ENCODE peak calls at places on chromosomes 11 and 22, in nine cellular contexts. Z is ovary, P is A549, K is tibial nerve, T is transverse colon, I is suprapubic skin, C is GM12878, V is esophagus muscularis mucosa, J is K562. U is an unnamed sample. For H3K4me1, the result is how much of the 10 kb centered on the place peaks cover.

GRCh38 chr11:120900642-120901041 is 123.3 kb upstream of the TBCEL start:
- DNase-seq in C (no peak), Z (no peak), I (no peak), J (no peak), T (no peak), P (no peak), K (no peak), V (no peak), U (no peak)

GRCh38 chr22:46934746-46935491 is 172.5 kb downstream of the TBC1D22A start:
- DNase-seq in T (peak), I (peak), V (no peak), Z (no peak), J (peak), C (peak), K (no peak), P (peak), U (no peak)

GRCh38 chr22:49403102-49403501 is 424.6 kb downstream of the BRD1 start:
- DNase-seq in C (no peak), T (no peak), K (no peak), I (peak), J (no peak), P (no peak), Z (no peak), V (no peak), U (peak)

GRCh38 chr22:41908409-41909289 is 6.2 kb downstream of the SHISA8 start:
- DNase-seq in P (no peak), J (no peak), Z (peak), V (no peak), I (no peak), K (no peak), C (no peak), T (no peak), U (no peak)

GRCh38 chr11:65663634-65664200 is 1.0 kb upstream of the RELA start:
- DNase-seq in Z (peak), J (peak), V (no peak), I (peak), T (peak), C (no peak), P (peak), K (peak), U (peak)

GRCh38 chr11:29343465-29344333 is 673.1 kb downstream of the KCNA4 start:
- DNase-seq in J (peak), I (no peak), C (no peak), K (peak), V (no peak), Z (no peak), T (peak), P (peak), U (peak)

GRCh38 chr22:20128902-20129746 is 2.5 kb upstream of the ZDHHC8 start:
- DNase-seq in T (peak), K (no peak), V (no peak), P (no peak), C (no peak), J (peak), I (no peak), Z (no peak), U (peak)

GRCh38 chr11:118908931-118909618 is 16.7 kb downstream of the BCL9L start:
- DNase-seq in Z (peak), V (peak), I (no peak), K (peak), J (no peak), C (no peak), P (no peak), T (peak), U (peak)

GRCh38 chr11:94767701-94768601 is at the start of gene AMOTL1:
- DNase-seq in J (peak), I (peak), V (peak), P (no peak), T (peak), C (no peak), Z (peak), K (peak), U (peak)

GRCh38 chr11:33704240-33705002 is 3.8 kb upstream of the C11orf91 start:
- DNase-seq in P (no peak), T (no peak), Z (no peak), C (no peak), K (no peak), J (peak), I (no peak), V (no peak), U (no peak)

GRCh38 chr22:21707677-21708076 is 27.9 kb downstream of the YPEL1 start:
- DNase-seq in T (no peak), Z (no peak), J (peak), K (no peak), C (no peak), V (no peak), I (no peak), P (no peak), U (no peak)

GRCh38 chr11:28146123-28146751 is 38.0 kb downstream of the METTL15 start:
- DNase-seq in C (no peak), K (no peak), I (no peak), Z (no peak), J (no peak), P (peak), V (no peak), T (no peak), U (no peak)

GRCh38 chr11:33474866-33475265 is 217.7 kb downstream of the HIPK3 start:
- DNase-seq in J (no peak), K (no peak), T (no peak), Z (no peak), C (no peak), I (no peak), V (no peak), P (no peak), U (no peak)

GRCh38 chr22:32996702-32997101 is 61.5 kb downstream of the SYN3 start:
- DNase-seq in K (peak), I (peak), Z (no peak), P (no peak), C (no peak), V (peak), J (no peak), T (peak), U (no peak)

GRCh38 chr11:115676206-115676605 is 172.0 kb upstream of the CADM1 start:
- DNase-seq in T (no peak), P (no peak), Z (no peak), I (no peak), J (no peak), V (no peak), C (no peak), K (no peak), U (no peak)

GRCh38 chr11:5596611-5597201 is at the start of gene TRIM6:
- DNase-seq in P (peak), Z (peak), J (peak), K (peak), V (no peak), T (peak), I (peak), C (no peak), U (peak)

GRCh38 chr11:74221816-74222215 is 50.7 kb downstream of the PPME1 start:
- DNase-seq in V (no peak), P (no peak), I (no peak), J (no peak), C (no peak), Z (no peak), T (no peak), K (no peak), U (no peak)

GRCh38 chr22:38755911-38756532 is at the start of gene SUN2:
- DNase-seq in J (peak), V (peak), K (peak), I (peak), Z (peak), C (peak), P (peak), T (peak), U (peak)

GRCh38 chr11:120632579-120632978 is 121.0 kb downstream of the GRIK4 start:
- DNase-seq in V (no peak), I (no peak), Z (no peak), K (no peak), T (no peak), J (peak), C (no peak), P (peak), U (no peak)

GRCh38 chr11:46290598-46291309 is 13.3 kb downstream of the CREB3L1 start:
- DNase-seq in I (peak), C (no peak), Z (peak), V (no peak), P (no peak), T (peak), K (peak), J (peak), U (peak)

GRCh38 chr22:33427461-33427860 is 369.3 kb upstream of the SYN3 start:
- DNase-seq in Z (no peak), I (no peak), T (no peak), K (no peak), J (no peak), V (no peak), C (no peak), P (no peak), U (no peak)

GRCh38 chr11:33375688-33376311 is 118.6 kb downstream of the HIPK3 start:
- DNase-seq in T (no peak), Z (no peak), P (peak), I (no peak), K (no peak), J (no peak), C (no peak), V (no peak), U (no peak)

GRCh38 chr11:111612211-111612610 is 10.0 kb downstream of the SIK2 start:
- DNase-seq in K (no peak), T (no peak), I (no peak), V (no peak), P (no peak), C (no peak), J (no peak), Z (no peak), U (no peak)

GRCh38 chr11:128424271-128424709 is 163.1 kb downstream of the ETS1 start:
- DNase-seq in P (no peak), I (no peak), V (no peak), J (no peak), K (peak), Z (peak), C (no peak), T (no peak), U (no peak)

GRCh38 chr11:34343153-34343552 is 14.7 kb downstream of the ABTB2 start:
- DNase-seq in K (no peak), P (no peak), T (no peak), Z (no peak), V (no peak), J (no peak), I (no peak), C (no peak), U (no peak)

GRCh38 chr11:81301426-81301825 is 1432.2 kb downstream of the FAM181B start:
- DNase-seq in I (no peak), P (no peak), C (no peak), V (no peak), Z (no peak), J (no peak), K (no peak), T (no peak), U (no peak)

GRCh38 chr11:75305993-75306392 is 45.5 kb downstream of the ARRB1 start:
- DNase-seq in T (no peak), J (no peak), C (no peak), Z (no peak), P (no peak), K (no peak), I (no peak), V (no peak), U (no peak)

GRCh38 chr22:44074286-44074984 is 50.3 kb downstream of the PARVB start:
- DNase-seq in K (no peak), J (no peak), V (no peak), T (no peak), Z (no peak), P (no peak), C (no peak), I (no peak), U (no peak)

GRCh38 chr22:41589601-41590365 is at the start of gene PMM1:
- DNase-seq in V (peak), T (peak), P (peak), K (peak), J (peak), Z (peak), I (peak), C (peak), U (peak)

GRCh38 chr11:117462183-117462574 is 134.5 kb downstream of the CEP164 start:
- DNase-seq in K (no peak), V (no peak), J (no peak), Z (no peak), T (no peak), P (no peak), I (no peak), C (no peak), U (no peak)

GRCh38 chr11:2158966-2159365 is 2.0 kb downstream of the INS start:
- DNase-seq in C (no peak), V (no peak), T (no peak), P (no peak), K (no peak), I (no peak), J (no peak), Z (no peak), U (no peak)

GRCh38 chr11:32081901-32082300 is 9.0 kb upstream of the RCN1 start:
- DNase-seq in J (no peak), K (no peak), P (no peak), C (no peak), V (no peak), Z (no peak), T (no peak), I (no peak), U (no peak)

DNA sequence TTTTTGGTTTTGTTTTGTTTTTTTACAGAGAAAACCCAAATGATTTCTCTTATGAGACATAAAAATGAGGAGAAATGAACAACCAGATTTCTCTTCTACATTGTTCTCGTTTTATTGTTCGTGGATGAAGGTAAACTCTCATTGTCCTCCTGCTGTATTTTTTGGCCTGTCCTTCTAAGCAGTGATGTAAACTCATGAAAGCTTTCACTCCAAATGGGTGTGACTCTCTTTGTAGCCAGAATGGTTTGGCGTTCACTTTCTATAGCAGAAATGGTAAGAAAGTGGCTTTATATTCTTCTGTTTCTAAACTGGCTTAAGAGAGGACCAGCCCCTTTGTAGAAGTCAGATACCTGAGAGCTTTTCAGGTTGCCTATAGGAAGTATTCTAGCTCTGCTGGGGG is 15.5 kb upstream of the BMAL1 start:
- DNase-seq in P (no peak), V (no peak), I (no peak), C (no peak), J (no peak), Z (no peak), T (no peak), K (no peak), U (no peak)
- H3K4me1 ChIP-seq in P (under half), V (under half), I (under half), C (under half), J (under half), Z (under half), T (under half), K (under half), U (under half)

GRCh38 chr11:66848671-66849500 is 5.6 kb downstream of the RCE1 start:
- DNase-seq in I (peak), Z (no peak), K (no peak), J (no peak), C (no peak), T (no peak), V (no peak), P (no peak), U (peak)
- TF ChIP-seq EP300 in I (no peak), Z (no peak), K (no peak), J (no peak), C (no peak), T (no peak), V (no peak), P (no peak), U (no peak)

GRCh38 chr22:27885977-27886842 is 32.8 kb downstream of the PITPNB start:
- DNase-seq in P (peak), J (peak), C (no peak), V (no peak), T (peak), K (peak), Z (no peak), I (no peak), U (peak)
- H3K4me1 ChIP-seq in P (under half), J (under half), C (under half), V (half or more), T (under half), K (under half), Z (under half), I (under half), U (half or more)

DNA sequence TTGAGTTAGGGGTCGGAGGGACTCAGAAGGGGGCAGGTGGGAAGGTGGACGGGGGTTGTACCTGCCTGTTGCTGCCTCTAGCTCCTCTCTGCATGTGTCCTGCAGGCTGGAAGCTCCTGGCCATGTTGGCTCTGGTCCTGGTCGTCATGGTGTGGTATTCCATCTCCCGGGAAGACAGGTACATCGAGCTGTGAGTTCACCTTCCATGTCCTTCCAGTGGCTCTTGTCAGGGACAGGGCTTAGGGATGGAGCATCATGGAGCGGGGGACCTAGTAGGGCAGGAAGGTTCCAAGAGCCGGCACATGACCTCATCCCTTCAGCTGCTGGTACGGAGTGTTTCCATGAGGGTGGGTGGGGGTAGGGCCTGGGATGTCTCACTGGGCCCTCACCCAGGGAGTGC is 50.9 kb downstream of the ST3GAL4 start:
- DNase-seq in K (no peak), J (no peak), Z (no peak), C (no peak), V (no peak), I (no peak), T (no peak), P (no peak), U (no peak)
- TF ChIP-seq EP300 in K (no peak), J (no peak), Z (no peak), C (no peak), V (no peak), I (no peak), T (no peak), P (no peak), U (no peak)

GRCh38 chr22:26826431-26826935 is 169.1 kb downstream of the MIAT start:
- DNase-seq in I (no peak), C (no peak), T (no peak), V (no peak), J (no peak), P (no peak), Z (no peak), K (no peak), U (no peak)
- H3K4me1 ChIP-seq in I (under half), C (under half), T (under half), V (under half), J (under half), P (under half), Z (under half), K (under half), U (under half)

GRCh38 chr22:23243006-23243573 is 62.8 kb downstream of the BCR start:
- DNase-seq in I (no peak), T (no peak), K (no peak), Z (no peak), J (peak), V (no peak), P (no peak), C (peak), U (no peak)
- TF ChIP-seq EP300 in I (no peak), T (no peak), K (no peak), Z (no peak), J (no peak), V (no peak), P (no peak), C (no peak), U (no peak)

DNA sequence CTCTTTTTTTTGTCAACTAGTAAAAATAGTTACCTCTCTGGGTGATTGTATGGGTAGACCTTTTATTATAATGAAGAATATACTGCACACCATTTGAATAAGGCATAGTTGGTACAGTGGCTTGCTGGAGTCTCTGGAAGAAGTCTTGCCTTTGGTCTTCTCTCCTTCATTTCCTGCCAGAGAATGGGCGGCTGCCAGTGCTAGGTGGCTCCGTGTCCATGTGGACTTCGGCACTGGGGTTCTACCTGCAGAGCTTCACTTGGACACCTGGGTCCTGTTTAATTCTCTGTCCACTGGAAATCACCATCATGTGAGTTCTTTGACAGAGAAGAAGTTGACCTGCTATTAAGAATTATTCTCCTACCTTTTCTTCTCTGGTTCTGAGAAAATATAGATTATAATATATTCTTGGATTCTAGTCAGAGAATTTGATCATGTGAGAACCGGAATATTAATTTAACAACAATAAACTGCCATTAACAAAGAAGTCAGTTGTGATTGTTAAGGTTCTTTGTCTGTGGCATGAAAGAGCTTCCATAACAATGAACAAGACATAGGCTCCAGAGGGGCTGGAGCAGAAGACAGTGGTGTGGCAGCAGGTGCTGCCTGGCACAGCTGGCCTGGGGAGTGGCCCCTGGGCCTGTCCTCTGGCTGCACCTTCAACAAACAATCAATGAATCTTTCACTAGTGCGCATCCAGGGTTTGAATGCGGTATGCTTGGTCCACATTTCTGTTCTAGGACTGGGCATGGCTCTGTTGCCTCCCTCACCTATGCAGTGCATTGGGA is 77.5 kb downstream of the PPFIBP2 start:
- DNase-seq in V (no peak), K (no peak), J (no peak), T (no peak), Z (no peak), I (no peak), P (no peak), C (no peak), U (no peak)
- H3K4me1 ChIP-seq in V (under half), K (under half), J (under half), T (under half), Z (under half), I (half or more), P (under half), C (under half), U (under half)

GRCh38 chr11:9280655-9281301 is 15.6 kb upstream of the DENND5A start:
- DNase-seq in V (no peak), J (no peak), P (no peak), K (no peak), I (no peak), C (peak), T (peak), Z (no peak), U (peak)
- TF ChIP-seq EP300 in V (no peak), J (no peak), P (no peak), K (no peak), I (no peak), C (no peak), T (no peak), Z (no peak), U (no peak)

GRCh38 chr22:26564672-26565071 is 25.3 kb downstream of the TPST2 start:
- DNase-seq in C (no peak), T (no peak), I (no peak), K (no peak), Z (no peak), P (no peak), J (no peak), V (no peak), U (no peak)
- H3K4me1 ChIP-seq in C (under half), T (under half), I (under half), K (under half), Z (under half), P (under half), J (under half), V (under half), U (under half)

U was measured in stomach.